ENCODE peak calls at places on chromosomes 4 and X, in five cellular contexts. One of them, this sample, is unnamed.

GRCh38 chrX:2631743-2632532 is 59.2 kb upstream of the CD99 start:
- DNase-seq in fibroblast of mammary gland: no peak
- DNase-seq in PC-3: no peak
- DNase-seq in activated CD8-positive, alpha-beta T cell treated with anti-CD3 and anti-CD28 coated beads for 36 hours: no peak
- DNase-seq in LNCaP clone FGC: peak
- DNase-seq in this sample: no peak

GRCh38 chr4:81723044-81723884 is 251.6 kb upstream of the RASGEF1B start:
- DNase-seq in activated CD8-positive, alpha-beta T cell treated with anti-CD3 and anti-CD28 coated beads for 36 hours: no peak
- DNase-seq in fibroblast of mammary gland: no peak
- DNase-seq in PC-3: no peak
- DNase-seq in LNCaP clone FGC: no peak
- DNase-seq in this sample: no peak

GRCh38 chr4:71635094-71635493 is 148.8 kb downstream of the GC start:
- DNase-seq in PC-3: no peak
- DNase-seq in fibroblast of mammary gland: no peak
- DNase-seq in activated CD8-positive, alpha-beta T cell treated with anti-CD3 and anti-CD28 coated beads for 36 hours: no peak
- DNase-seq in LNCaP clone FGC: no peak
- DNase-seq in this sample: no peak

GRCh38 chrX:112341598-112341997 is 259.0 kb upstream of the TRPC5 start:
- DNase-seq in fibroblast of mammary gland: peak
- DNase-seq in activated CD8-positive, alpha-beta T cell treated with anti-CD3 and anti-CD28 coated beads for 36 hours: no peak
- DNase-seq in LNCaP clone FGC: no peak
- DNase-seq in PC-3: peak
- DNase-seq in this sample: no peak

GRCh38 chr4:7287274-7287917 is 95.1 kb downstream of the SORCS2 start:
- DNase-seq in PC-3: no peak
- DNase-seq in activated CD8-positive, alpha-beta T cell treated with anti-CD3 and anti-CD28 coated beads for 36 hours: no peak
- DNase-seq in fibroblast of mammary gland: no peak
- DNase-seq in LNCaP clone FGC: no peak
- DNase-seq in this sample: no peak

GRCh38 chr4:113998026-113998425 is 18.6 kb upstream of the ARSJ start:
- DNase-seq in fibroblast of mammary gland: no peak
- DNase-seq in PC-3: no peak
- DNase-seq in LNCaP clone FGC: no peak
- DNase-seq in activated CD8-positive, alpha-beta T cell treated with anti-CD3 and anti-CD28 coated beads for 36 hours: no peak
- DNase-seq in this sample: no peak

GRCh38 chr4:90442619-90443018 is 315.4 kb downstream of the CCSER1 start:
- DNase-seq in PC-3: peak
- DNase-seq in fibroblast of mammary gland: no peak
- DNase-seq in LNCaP clone FGC: peak
- DNase-seq in activated CD8-positive, alpha-beta T cell treated with anti-CD3 and anti-CD28 coated beads for 36 hours: no peak
- DNase-seq in this sample: no peak

GRCh38 chr4:7904942-7905341 is 34.7 kb downstream of the AFAP1 start:
- DNase-seq in fibroblast of mammary gland: peak
- DNase-seq in activated CD8-positive, alpha-beta T cell treated with anti-CD3 and anti-CD28 coated beads for 36 hours: no peak
- DNase-seq in PC-3: no peak
- DNase-seq in LNCaP clone FGC: no peak
- DNase-seq in this sample: no peak

GRCh38 chr4:6779667-6780565 is 2.6 kb upstream of the KIAA0232 start:
- DNase-seq in activated CD8-positive, alpha-beta T cell treated with anti-CD3 and anti-CD28 coated beads for 36 hours: no peak
- DNase-seq in fibroblast of mammary gland: peak
- DNase-seq in PC-3: no peak
- DNase-seq in LNCaP clone FGC: peak
- DNase-seq in this sample: no peak

GRCh38 chr4:3767569-3768288 is 1.5 kb downstream of the ADRA2C start:
- DNase-seq in activated CD8-positive, alpha-beta T cell treated with anti-CD3 and anti-CD28 coated beads for 36 hours: peak
- DNase-seq in fibroblast of mammary gland: no peak
- DNase-seq in PC-3: no peak
- DNase-seq in LNCaP clone FGC: peak
- DNase-seq in this sample: no peak

GRCh38 chr4:174230148-174230547 is 53.3 kb downstream of the FBXO8 start:
- DNase-seq in PC-3: no peak
- DNase-seq in fibroblast of mammary gland: no peak
- DNase-seq in LNCaP clone FGC: no peak
- DNase-seq in activated CD8-positive, alpha-beta T cell treated with anti-CD3 and anti-CD28 coated beads for 36 hours: no peak
- DNase-seq in this sample: no peak

GRCh38 chr4:165475706-165476070 is 96.9 kb downstream of the CPE start:
- DNase-seq in fibroblast of mammary gland: no peak
- DNase-seq in activated CD8-positive, alpha-beta T cell treated with anti-CD3 and anti-CD28 coated beads for 36 hours: no peak
- DNase-seq in PC-3: no peak
- DNase-seq in LNCaP clone FGC: no peak
- DNase-seq in this sample: no peak

GRCh38 chrX:57313583-57314215 is 27.2 kb downstream of the FAAH2 start:
- DNase-seq in LNCaP clone FGC: no peak
- DNase-seq in PC-3: no peak
- DNase-seq in activated CD8-positive, alpha-beta T cell treated with anti-CD3 and anti-CD28 coated beads for 36 hours: no peak
- DNase-seq in fibroblast of mammary gland: no peak
- DNase-seq in this sample: no peak

GRCh38 chr4:124696182-124696581 is 16.4 kb downstream of the ANKRD50 start:
- DNase-seq in LNCaP clone FGC: no peak
- DNase-seq in PC-3: no peak
- DNase-seq in fibroblast of mammary gland: no peak
- DNase-seq in activated CD8-positive, alpha-beta T cell treated with anti-CD3 and anti-CD28 coated beads for 36 hours: no peak
- DNase-seq in this sample: no peak

GRCh38 chr4:37770016-37770415 is 56.5 kb upstream of the PGM2 start:
- DNase-seq in activated CD8-positive, alpha-beta T cell treated with anti-CD3 and anti-CD28 coated beads for 36 hours: no peak
- DNase-seq in PC-3: no peak
- DNase-seq in LNCaP clone FGC: no peak
- DNase-seq in fibroblast of mammary gland: peak
- DNase-seq in this sample: no peak

GRCh38 chr4:169070071-169070894 is 60.2 kb upstream of the CBR4 start:
- DNase-seq in activated CD8-positive, alpha-beta T cell treated with anti-CD3 and anti-CD28 coated beads for 36 hours: no peak
- DNase-seq in fibroblast of mammary gland: peak
- DNase-seq in PC-3: peak
- DNase-seq in LNCaP clone FGC: peak
- DNase-seq in this sample: no peak

GRCh38 chr4:3682236-3683076 is 83.7 kb upstream of the ADRA2C start:
- DNase-seq in activated CD8-positive, alpha-beta T cell treated with anti-CD3 and anti-CD28 coated beads for 36 hours: no peak
- DNase-seq in fibroblast of mammary gland: no peak
- DNase-seq in LNCaP clone FGC: no peak
- DNase-seq in PC-3: no peak
- DNase-seq in this sample: no peak

GRCh38 chr4:26821677-26822503 is 38.8 kb upstream of the STIM2 start:
- DNase-seq in activated CD8-positive, alpha-beta T cell treated with anti-CD3 and anti-CD28 coated beads for 36 hours: no peak
- DNase-seq in fibroblast of mammary gland: no peak
- DNase-seq in PC-3: peak
- DNase-seq in LNCaP clone FGC: peak
- DNase-seq in this sample: no peak

GRCh38 chr4:40478215-40478614 is 143.1 kb downstream of the CHRNA9 start:
- DNase-seq in LNCaP clone FGC: no peak
- DNase-seq in activated CD8-positive, alpha-beta T cell treated with anti-CD3 and anti-CD28 coated beads for 36 hours: no peak
- DNase-seq in fibroblast of mammary gland: no peak
- DNase-seq in PC-3: no peak
- DNase-seq in this sample: no peak

GRCh38 chrX:10001496-10001895 is 34.3 kb downstream of the CLDN34 start:
- DNase-seq in fibroblast of mammary gland: no peak
- DNase-seq in activated CD8-positive, alpha-beta T cell treated with anti-CD3 and anti-CD28 coated beads for 36 hours: no peak
- DNase-seq in PC-3: no peak
- DNase-seq in LNCaP clone FGC: no peak
- DNase-seq in this sample: no peak

GRCh38 chr4:12827966-12828365 is 656.2 kb downstream of the RAB28 start:
- DNase-seq in activated CD8-positive, alpha-beta T cell treated with anti-CD3 and anti-CD28 coated beads for 36 hours: no peak
- DNase-seq in PC-3: no peak
- DNase-seq in fibroblast of mammary gland: no peak
- DNase-seq in LNCaP clone FGC: no peak
- DNase-seq in this sample: no peak

GRCh38 chr4:56215901-56216300 is 171.4 kb downstream of the AASDH start:
- DNase-seq in PC-3: peak
- DNase-seq in activated CD8-positive, alpha-beta T cell treated with anti-CD3 and anti-CD28 coated beads for 36 hours: no peak
- DNase-seq in fibroblast of mammary gland: peak
- DNase-seq in LNCaP clone FGC: no peak
- DNase-seq in this sample: no peak

GRCh38 chr4:7772708-7773385 is 166.8 kb downstream of the AFAP1 start:
- DNase-seq in activated CD8-positive, alpha-beta T cell treated with anti-CD3 and anti-CD28 coated beads for 36 hours: no peak
- DNase-seq in PC-3: no peak
- DNase-seq in fibroblast of mammary gland: peak
- DNase-seq in LNCaP clone FGC: no peak
- DNase-seq in this sample: no peak

GRCh38 chrX:143363419-143363818 is 153.9 kb downstream of the SPANXN3 start:
- DNase-seq in LNCaP clone FGC: no peak
- DNase-seq in PC-3: no peak
- DNase-seq in activated CD8-positive, alpha-beta T cell treated with anti-CD3 and anti-CD28 coated beads for 36 hours: no peak
- DNase-seq in fibroblast of mammary gland: no peak
- DNase-seq in this sample: no peak

GRCh38 chrX:40933132-40934078 is 151.8 kb upstream of the USP9X start:
- DNase-seq in LNCaP clone FGC: no peak
- DNase-seq in fibroblast of mammary gland: peak
- DNase-seq in PC-3: peak
- DNase-seq in activated CD8-positive, alpha-beta T cell treated with anti-CD3 and anti-CD28 coated beads for 36 hours: peak
- DNase-seq in this sample: no peak

GRCh38 chr4:74501579-74501978 is 56.6 kb downstream of the AREG start:
- DNase-seq in activated CD8-positive, alpha-beta T cell treated with anti-CD3 and anti-CD28 coated beads for 36 hours: no peak
- DNase-seq in LNCaP clone FGC: no peak
- DNase-seq in PC-3: peak
- DNase-seq in fibroblast of mammary gland: peak
- DNase-seq in this sample: no peak

GRCh38 chrX:77749695-77750094 is 36.3 kb downstream of the ATRX start:
- DNase-seq in LNCaP clone FGC: no peak
- DNase-seq in fibroblast of mammary gland: peak
- DNase-seq in PC-3: peak
- DNase-seq in activated CD8-positive, alpha-beta T cell treated with anti-CD3 and anti-CD28 coated beads for 36 hours: no peak
- DNase-seq in this sample: no peak

GRCh38 chrX:149491812-149492211 is 13.3 kb downstream of the IDS start:
- DNase-seq in LNCaP clone FGC: no peak
- DNase-seq in fibroblast of mammary gland: no peak
- DNase-seq in activated CD8-positive, alpha-beta T cell treated with anti-CD3 and anti-CD28 coated beads for 36 hours: no peak
- DNase-seq in PC-3: no peak
- DNase-seq in this sample: no peak

GRCh38 chr4:74932832-74933561 is at the start of gene PARM1:
- DNase-seq in LNCaP clone FGC: peak
- DNase-seq in fibroblast of mammary gland: peak
- DNase-seq in PC-3: peak
- DNase-seq in activated CD8-positive, alpha-beta T cell treated with anti-CD3 and anti-CD28 coated beads for 36 hours: peak
- DNase-seq in this sample: peak

GRCh38 chr4:87353592-87353991 is 30.9 kb upstream of the HSD17B13 start:
- DNase-seq in activated CD8-positive, alpha-beta T cell treated with anti-CD3 and anti-CD28 coated beads for 36 hours: peak
- DNase-seq in fibroblast of mammary gland: peak
- DNase-seq in PC-3: peak
- DNase-seq in LNCaP clone FGC: no peak
- DNase-seq in this sample: peak

GRCh38 chrX:51257490-51257889 is 75.1 kb upstream of the NUDT10 start:
- DNase-seq in activated CD8-positive, alpha-beta T cell treated with anti-CD3 and anti-CD28 coated beads for 36 hours: no peak
- DNase-seq in LNCaP clone FGC: no peak
- DNase-seq in PC-3: no peak
- DNase-seq in fibroblast of mammary gland: no peak
- DNase-seq in this sample: no peak

GRCh38 chrX:103310592-103311400 is at the start of gene BEX2:
- DNase-seq in PC-3: peak
- DNase-seq in fibroblast of mammary gland: peak
- DNase-seq in activated CD8-positive, alpha-beta T cell treated with anti-CD3 and anti-CD28 coated beads for 36 hours: peak
- DNase-seq in LNCaP clone FGC: peak
- DNase-seq in this sample: peak

GRCh38 chr4:115883862-115884261 is 770.4 kb upstream of the NDST4 start:
- DNase-seq in PC-3: no peak
- DNase-seq in activated CD8-positive, alpha-beta T cell treated with anti-CD3 and anti-CD28 coated beads for 36 hours: no peak
- DNase-seq in fibroblast of mammary gland: no peak
- DNase-seq in LNCaP clone FGC: no peak
- DNase-seq in this sample: no peak
- TF ChIP-seq CTCF in PC-3: no peak
- TF ChIP-seq CTCF in activated CD8-positive, alpha-beta T cell treated with anti-CD3 and anti-CD28 coated beads for 36 hours: no peak
- TF ChIP-seq CTCF in fibroblast of mammary gland: no peak
- TF ChIP-seq CTCF in LNCaP clone FGC: no peak
- TF ChIP-seq CTCF in this sample: no peak

GRCh38 chrX:125131146-125131545 is 188.5 kb upstream of the TEX13C start:
- DNase-seq in activated CD8-positive, alpha-beta T cell treated with anti-CD3 and anti-CD28 coated beads for 36 hours: no peak
- DNase-seq in LNCaP clone FGC: no peak
- DNase-seq in PC-3: peak
- DNase-seq in fibroblast of mammary gland: no peak
- DNase-seq in this sample: no peak

GRCh38 chrX:125137521-125137920 is 182.2 kb upstream of the TEX13C start:
- DNase-seq in PC-3: no peak
- DNase-seq in LNCaP clone FGC: no peak
- DNase-seq in fibroblast of mammary gland: no peak
- DNase-seq in activated CD8-positive, alpha-beta T cell treated with anti-CD3 and anti-CD28 coated beads for 36 hours: no peak
- DNase-seq in this sample: no peak

DNA sequence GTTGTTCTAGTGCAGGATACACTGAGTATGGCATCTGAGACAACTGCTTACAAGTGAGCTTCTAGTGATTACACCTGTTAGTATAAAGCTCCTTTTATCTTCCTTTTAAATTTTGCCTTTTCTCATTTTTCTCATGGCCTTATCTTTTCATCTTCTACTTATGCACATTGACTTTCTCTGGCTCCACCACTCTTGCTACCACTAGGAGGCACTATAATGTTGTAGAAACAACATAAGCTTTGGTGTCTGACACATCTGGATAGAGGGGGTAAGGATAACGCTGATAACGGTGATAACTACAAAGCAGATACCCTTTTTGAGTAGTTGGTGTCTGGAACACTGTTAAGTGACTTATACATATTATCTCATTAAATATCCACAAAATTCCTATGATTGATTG is 187.4 kb upstream of the TEX13C start:
- DNase-seq in activated CD8-positive, alpha-beta T cell treated with anti-CD3 and anti-CD28 coated beads for 36 hours: peak
- DNase-seq in fibroblast of mammary gland: peak
- DNase-seq in PC-3: peak
- DNase-seq in LNCaP clone FGC: no peak
- DNase-seq in this sample: peak
- TF ChIP-seq CTCF in activated CD8-positive, alpha-beta T cell treated with anti-CD3 and anti-CD28 coated beads for 36 hours: peak
- TF ChIP-seq CTCF in fibroblast of mammary gland: peak
- TF ChIP-seq CTCF in PC-3: peak
- TF ChIP-seq CTCF in LNCaP clone FGC: peak
- TF ChIP-seq CTCF in this sample: peak

DNA sequence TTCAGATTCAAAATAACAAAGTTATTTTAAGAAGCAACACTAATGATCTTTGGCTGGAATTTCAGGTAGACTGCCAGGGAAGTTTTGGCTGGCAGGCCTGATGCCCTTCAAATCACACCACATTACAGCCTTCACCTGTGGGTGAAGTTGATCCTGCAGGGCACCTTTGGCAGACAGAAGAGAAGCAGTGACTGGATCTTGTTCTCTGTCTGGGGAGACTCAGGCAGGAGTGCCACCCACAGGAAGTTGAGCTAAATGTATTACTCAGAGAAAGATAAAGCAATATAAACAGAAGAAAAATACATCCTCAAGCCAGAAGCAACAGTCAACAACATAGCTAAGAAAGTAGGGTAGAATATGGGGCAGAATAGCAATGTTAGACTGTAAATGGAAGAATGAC is 12.8 kb upstream of the CFAP299 start:
- DNase-seq in activated CD8-positive, alpha-beta T cell treated with anti-CD3 and anti-CD28 coated beads for 36 hours: peak
- DNase-seq in LNCaP clone FGC: no peak
- DNase-seq in fibroblast of mammary gland: peak
- DNase-seq in PC-3: peak
- DNase-seq in this sample: no peak
- TF ChIP-seq CTCF in activated CD8-positive, alpha-beta T cell treated with anti-CD3 and anti-CD28 coated beads for 36 hours: no peak
- TF ChIP-seq CTCF in LNCaP clone FGC: peak
- TF ChIP-seq CTCF in fibroblast of mammary gland: peak
- TF ChIP-seq CTCF in PC-3: peak
- TF ChIP-seq CTCF in this sample: no peak

GRCh38 chrX:16357902-16358301 is 190.6 kb downstream of the MAGEB17 start:
- DNase-seq in activated CD8-positive, alpha-beta T cell treated with anti-CD3 and anti-CD28 coated beads for 36 hours: no peak
- DNase-seq in PC-3: no peak
- DNase-seq in fibroblast of mammary gland: no peak
- DNase-seq in LNCaP clone FGC: no peak
- DNase-seq in this sample: no peak
- TF ChIP-seq CTCF in activated CD8-positive, alpha-beta T cell treated with anti-CD3 and anti-CD28 coated beads for 36 hours: no peak
- TF ChIP-seq CTCF in PC-3: no peak
- TF ChIP-seq CTCF in fibroblast of mammary gland: no peak
- TF ChIP-seq CTCF in LNCaP clone FGC: no peak
- TF ChIP-seq CTCF in this sample: no peak